ENCODE peak calls at places on chromosomes 7 and 10, in six cellular contexts. One of them, this sample, is unnamed.

GRCh38 chr7:42693722-42694121 is 218.1 kb downstream of the C7orf25 start:
- DNase-seq in tibial artery: no peak
- DNase-seq in tibial nerve: no peak
- DNase-seq in left ventricle myocardium inferior: no peak
- DNase-seq in adipocyte: no peak
- DNase-seq in aorta: no peak
- DNase-seq in this sample: peak; percentile 15

GRCh38 chr7:14839307-14839706 is 63.2 kb downstream of the DGKB start:
- DNase-seq in tibial artery: no peak
- DNase-seq in tibial nerve: no peak
- DNase-seq in left ventricle myocardium inferior: no peak
- DNase-seq in adipocyte: no peak
- DNase-seq in aorta: no peak
- DNase-seq in this sample: no peak

GRCh38 chr7:117757440-117757839 is 115.8 kb downstream of the CTTNBP2 start:
- DNase-seq in tibial artery: no peak
- DNase-seq in tibial nerve: no peak
- DNase-seq in left ventricle myocardium inferior: no peak
- DNase-seq in adipocyte: no peak
- DNase-seq in aorta: no peak
- DNase-seq in this sample: no peak

GRCh38 chr10:85548038-85548437 is 818.6 kb downstream of the GRID1 start:
- DNase-seq in tibial artery: no peak
- DNase-seq in tibial nerve: peak; percentile 50
- DNase-seq in left ventricle myocardium inferior: peak; percentile 14
- DNase-seq in adipocyte: peak; percentile 4
- DNase-seq in aorta: no peak
- DNase-seq in this sample: no peak

GRCh38 chr7:100432053-100432452 is 2.4 kb downstream of the MEPCE start:
- DNase-seq in tibial artery: no peak
- DNase-seq in tibial nerve: no peak
- DNase-seq in left ventricle myocardium inferior: no peak
- DNase-seq in adipocyte: no peak
- DNase-seq in aorta: peak; percentile 15
- DNase-seq in this sample: no peak

GRCh38 chr7:114820993-114821945 is 100.6 kb upstream of the MDFIC start:
- DNase-seq in tibial artery: no peak
- DNase-seq in tibial nerve: no peak
- DNase-seq in left ventricle myocardium inferior: no peak
- DNase-seq in adipocyte: peak; percentile 55
- DNase-seq in aorta: no peak
- DNase-seq in this sample: no peak

GRCh38 chr10:28776519-28776918 is 99.2 kb downstream of the BAMBI start:
- DNase-seq in tibial artery: no peak
- DNase-seq in tibial nerve: no peak
- DNase-seq in left ventricle myocardium inferior: no peak
- DNase-seq in adipocyte: no peak
- DNase-seq in aorta: no peak
- DNase-seq in this sample: no peak

GRCh38 chr7:107879400-107880035 is 11.5 kb upstream of the DLD start:
- DNase-seq in tibial artery: no peak
- DNase-seq in tibial nerve: peak; percentile 51
- DNase-seq in left ventricle myocardium inferior: no peak
- DNase-seq in adipocyte: peak; percentile 77
- DNase-seq in aorta: no peak
- DNase-seq in this sample: no peak

GRCh38 chr7:52711951-52712350 is 323.5 kb upstream of the POM121L12 start:
- DNase-seq in tibial artery: no peak
- DNase-seq in tibial nerve: no peak
- DNase-seq in left ventricle myocardium inferior: no peak
- DNase-seq in adipocyte: no peak
- DNase-seq in aorta: no peak
- DNase-seq in this sample: no peak

GRCh38 chr7:22700559-22701002 is 26.4 kb upstream of the IL6 start:
- DNase-seq in tibial artery: no peak
- DNase-seq in tibial nerve: no peak
- DNase-seq in left ventricle myocardium inferior: no peak
- DNase-seq in adipocyte: peak; percentile 50
- DNase-seq in aorta: no peak
- DNase-seq in this sample: no peak

GRCh38 chr10:19620867-19621266 is 195.4 kb upstream of the PLXDC2 start:
- DNase-seq in tibial artery: no peak
- DNase-seq in tibial nerve: no peak
- DNase-seq in left ventricle myocardium inferior: no peak
- DNase-seq in adipocyte: peak; percentile 16
- DNase-seq in aorta: no peak
- DNase-seq in this sample: no peak

GRCh38 chr10:12564173-12564572 is 214.8 kb downstream of the CAMK1D start:
- DNase-seq in tibial artery: no peak
- DNase-seq in tibial nerve: no peak
- DNase-seq in left ventricle myocardium inferior: no peak
- DNase-seq in adipocyte: peak; percentile 32
- DNase-seq in aorta: no peak
- DNase-seq in this sample: no peak

GRCh38 chr7:15228891-15229290 is 326.3 kb upstream of the DGKB start:
- DNase-seq in tibial artery: no peak
- DNase-seq in tibial nerve: no peak
- DNase-seq in left ventricle myocardium inferior: no peak
- DNase-seq in adipocyte: no peak
- DNase-seq in aorta: no peak
- DNase-seq in this sample: no peak

GRCh38 chr10:122089343-122090015 is 100.5 kb downstream of the TACC2 start:
- DNase-seq in tibial artery: no peak
- DNase-seq in tibial nerve: no peak
- DNase-seq in left ventricle myocardium inferior: no peak
- DNase-seq in adipocyte: no peak
- DNase-seq in aorta: no peak
- DNase-seq in this sample: no peak

GRCh38 chr10:97003804-97004201 is 171.7 kb downstream of the LCOR start:
- DNase-seq in tibial artery: no peak
- DNase-seq in tibial nerve: no peak
- DNase-seq in left ventricle myocardium inferior: no peak
- DNase-seq in adipocyte: no peak
- DNase-seq in aorta: no peak
- DNase-seq in this sample: no peak

GRCh38 chr10:42939237-42939636 is 137.6 kb upstream of the RET start:
- DNase-seq in tibial artery: no peak
- DNase-seq in tibial nerve: no peak
- DNase-seq in left ventricle myocardium inferior: no peak
- DNase-seq in adipocyte: no peak
- DNase-seq in aorta: no peak
- DNase-seq in this sample: no peak
- H3K27me3 ChIP-seq in tibial artery: no peaks in the 10 kb centered on the region
- H3K27me3 ChIP-seq in tibial nerve: no peaks in the 10 kb centered on the region
- H3K27me3 ChIP-seq in left ventricle myocardium inferior: peaks cover 75% of the 10 kb centered on the region
- H3K27me3 ChIP-seq in adipocyte: peaks cover 36% of the 10 kb centered on the region
- H3K27me3 ChIP-seq in aorta: no peaks in the 10 kb centered on the region
- H3K27me3 ChIP-seq in this sample: peaks cover 7% of the 10 kb centered on the region

GRCh38 chr7:155310425-155311114 is 12.9 kb downstream of the INSIG1 start:
- DNase-seq in tibial artery: no peak
- DNase-seq in tibial nerve: no peak
- DNase-seq in left ventricle myocardium inferior: no peak
- DNase-seq in adipocyte: no peak
- DNase-seq in aorta: no peak
- DNase-seq in this sample: no peak
- H3K27me3 ChIP-seq in tibial artery: no peaks in the 10 kb centered on the region
- H3K27me3 ChIP-seq in tibial nerve: no peaks in the 10 kb centered on the region
- H3K27me3 ChIP-seq in left ventricle myocardium inferior: no peaks in the 10 kb centered on the region
- H3K27me3 ChIP-seq in adipocyte: no peaks in the 10 kb centered on the region
- H3K27me3 ChIP-seq in aorta: no peaks in the 10 kb centered on the region
- H3K27me3 ChIP-seq in this sample: no peaks in the 10 kb centered on the region

DNA sequence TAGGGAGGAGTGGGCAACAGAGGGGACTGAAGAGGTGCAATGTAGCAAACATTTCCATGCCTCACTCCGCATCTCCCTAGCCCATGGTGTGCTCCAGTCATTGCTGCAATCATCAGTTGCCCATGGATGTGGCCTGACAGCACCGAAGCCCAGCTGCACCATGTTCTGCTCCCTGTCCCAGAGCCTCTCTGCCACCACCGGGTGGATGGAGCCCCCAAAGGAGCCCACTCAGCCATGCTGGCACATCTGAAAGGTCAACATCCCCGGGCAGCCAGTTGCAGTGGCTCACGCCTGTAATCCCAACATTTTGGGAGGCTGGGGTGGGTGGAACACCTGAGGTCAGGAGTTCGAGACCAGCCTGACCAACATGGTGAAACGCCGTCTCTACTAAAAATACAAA is 336.4 kb upstream of the ZMIZ1 start:
- DNase-seq in tibial artery: no peak
- DNase-seq in tibial nerve: no peak
- DNase-seq in left ventricle myocardium inferior: no peak
- DNase-seq in adipocyte: no peak
- DNase-seq in aorta: no peak
- DNase-seq in this sample: no peak
- H3K27me3 ChIP-seq in tibial artery: no peaks in the 10 kb centered on the region
- H3K27me3 ChIP-seq in tibial nerve: no peaks in the 10 kb centered on the region
- H3K27me3 ChIP-seq in left ventricle myocardium inferior: no peaks in the 10 kb centered on the region
- H3K27me3 ChIP-seq in adipocyte: peaks cover 35% of the 10 kb centered on the region
- H3K27me3 ChIP-seq in aorta: no peaks in the 10 kb centered on the region
- H3K27me3 ChIP-seq in this sample: no peaks in the 10 kb centered on the region

GRCh38 chr10:52400564-52400963 is 86.5 kb downstream of the DKK1 start:
- DNase-seq in tibial artery: no peak
- DNase-seq in tibial nerve: no peak
- DNase-seq in left ventricle myocardium inferior: no peak
- DNase-seq in adipocyte: peak; percentile 39
- DNase-seq in aorta: no peak
- DNase-seq in this sample: no peak
- H3K27me3 ChIP-seq in tibial artery: no peaks in the 10 kb centered on the region
- H3K27me3 ChIP-seq in tibial nerve: no peaks in the 10 kb centered on the region
- H3K27me3 ChIP-seq in left ventricle myocardium inferior: no peaks in the 10 kb centered on the region
- H3K27me3 ChIP-seq in adipocyte: no peaks in the 10 kb centered on the region
- H3K27me3 ChIP-seq in aorta: no peaks in the 10 kb centered on the region
- H3K27me3 ChIP-seq in this sample: no peaks in the 10 kb centered on the region

GRCh38 chr10:48710647-48711046 is 26.0 kb downstream of the WDFY4 start:
- DNase-seq in tibial artery: peak; percentile 38
- DNase-seq in tibial nerve: no peak
- DNase-seq in left ventricle myocardium inferior: no peak
- DNase-seq in adipocyte: no peak
- DNase-seq in aorta: no peak
- DNase-seq in this sample: no peak
- H3K27me3 ChIP-seq in tibial artery: no peaks in the 10 kb centered on the region
- H3K27me3 ChIP-seq in tibial nerve: no peaks in the 10 kb centered on the region
- H3K27me3 ChIP-seq in left ventricle myocardium inferior: no peaks in the 10 kb centered on the region
- H3K27me3 ChIP-seq in adipocyte: peaks cover 32% of the 10 kb centered on the region
- H3K27me3 ChIP-seq in aorta: no peaks in the 10 kb centered on the region
- H3K27me3 ChIP-seq in this sample: no peaks in the 10 kb centered on the region

DNA sequence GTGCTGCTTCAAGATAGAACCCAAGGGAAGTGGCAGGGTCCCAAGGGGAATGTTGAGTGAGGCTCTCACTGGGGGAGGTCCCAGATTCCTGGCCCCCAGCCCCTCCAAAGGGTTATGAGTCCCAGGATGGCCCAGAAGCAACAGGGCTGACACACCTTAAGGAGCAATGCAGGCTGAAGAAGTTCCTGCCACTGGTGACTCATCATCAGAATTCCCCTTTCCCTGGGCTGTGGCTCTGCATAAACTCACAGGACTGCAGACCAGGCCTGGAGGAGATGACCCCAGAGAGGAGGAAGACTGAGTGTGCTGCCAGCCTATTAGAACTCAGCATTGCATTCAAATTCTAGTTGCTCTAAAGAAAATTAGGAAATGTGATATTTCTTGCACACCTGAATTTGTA is 126.7 kb downstream of the DPP6 start:
- DNase-seq in tibial artery: no peak
- DNase-seq in tibial nerve: no peak
- DNase-seq in left ventricle myocardium inferior: no peak
- DNase-seq in adipocyte: no peak
- DNase-seq in aorta: no peak
- DNase-seq in this sample: no peak
- H3K27me3 ChIP-seq in tibial artery: no peaks in the 10 kb centered on the region
- H3K27me3 ChIP-seq in tibial nerve: no peaks in the 10 kb centered on the region
- H3K27me3 ChIP-seq in left ventricle myocardium inferior: peaks cover 43% of the 10 kb centered on the region
- H3K27me3 ChIP-seq in adipocyte: no peaks in the 10 kb centered on the region
- H3K27me3 ChIP-seq in aorta: no peaks in the 10 kb centered on the region
- H3K27me3 ChIP-seq in this sample: no peaks in the 10 kb centered on the region

GRCh38 chr10:111072232-111072631 is 4.6 kb upstream of the ADRA2A start:
- DNase-seq in tibial artery: no peak
- DNase-seq in tibial nerve: no peak
- DNase-seq in left ventricle myocardium inferior: no peak
- DNase-seq in adipocyte: no peak
- DNase-seq in aorta: no peak
- DNase-seq in this sample: no peak
- H3K27me3 ChIP-seq in tibial artery: no peaks in the 10 kb centered on the region
- H3K27me3 ChIP-seq in tibial nerve: no peaks in the 10 kb centered on the region
- H3K27me3 ChIP-seq in left ventricle myocardium inferior: peaks cover 85% of the 10 kb centered on the region
- H3K27me3 ChIP-seq in adipocyte: peaks cover 3% of the 10 kb centered on the region
- H3K27me3 ChIP-seq in aorta: no peaks in the 10 kb centered on the region
- H3K27me3 ChIP-seq in this sample: peaks cover 67% of the 10 kb centered on the region

GRCh38 chr10:101770331-101771215 is 5.3 kb downstream of the FGF8 start:
- DNase-seq in tibial artery: no peak
- DNase-seq in tibial nerve: no peak
- DNase-seq in left ventricle myocardium inferior: no peak
- DNase-seq in adipocyte: no peak
- DNase-seq in aorta: no peak
- DNase-seq in this sample: no peak

GRCh38 chr10:101768791-101769170 is 7.1 kb downstream of the FGF8 start:
- DNase-seq in tibial artery: no peak
- DNase-seq in tibial nerve: no peak
- DNase-seq in left ventricle myocardium inferior: no peak
- DNase-seq in adipocyte: no peak
- DNase-seq in aorta: no peak
- DNase-seq in this sample: no peak

GRCh38 chr10:101767966-101768790 is 7.7 kb downstream of the FGF8 start:
- DNase-seq in tibial artery: no peak
- DNase-seq in tibial nerve: no peak
- DNase-seq in left ventricle myocardium inferior: no peak
- DNase-seq in adipocyte: no peak
- DNase-seq in aorta: no peak
- DNase-seq in this sample: no peak

GRCh38 chr10:101771380-101771779 is 4.5 kb downstream of the FGF8 start:
- DNase-seq in tibial artery: no peak
- DNase-seq in tibial nerve: no peak
- DNase-seq in left ventricle myocardium inferior: no peak
- DNase-seq in adipocyte: no peak
- DNase-seq in aorta: no peak
- DNase-seq in this sample: no peak

GRCh38 chr10:101769541-101770180 is 6.3 kb downstream of the FGF8 start:
- DNase-seq in tibial artery: no peak
- DNase-seq in tibial nerve: no peak
- DNase-seq in left ventricle myocardium inferior: no peak
- DNase-seq in adipocyte: no peak
- DNase-seq in aorta: no peak
- DNase-seq in this sample: no peak
- H3K27me3 ChIP-seq in tibial artery: no peaks in the 10 kb centered on the region
- H3K27me3 ChIP-seq in tibial nerve: no peaks in the 10 kb centered on the region
- H3K27me3 ChIP-seq in left ventricle myocardium inferior: peaks cover 99% of the 10 kb centered on the region
- H3K27me3 ChIP-seq in adipocyte: peaks cover 86% of the 10 kb centered on the region
- H3K27me3 ChIP-seq in aorta: no peaks in the 10 kb centered on the region
- H3K27me3 ChIP-seq in this sample: peaks cover 3% of the 10 kb centered on the region